ENCODE peak calls at places on chromosomes 12 and 14, in ten cellular contexts. F is PC-3; D is cardiac muscle cell; P is IMR-90; R is BJ; I is H9; C is glutamatergic neuron; M is fibroblast of mammary gland; A is CD8-positive, alpha-beta T cell; G is AG09309. L is an unnamed sample.

GRCh38 chr12:9248435-9248834 is 40.2 kb upstream of the PZP start:
- DNase-seq in F (no peak), D (no peak), P (no peak), R (no peak), I (no peak), C (no peak), M (no peak), A (no peak), G (no peak), L (no peak)

GRCh38 chr14:64119535-64119934 is 174.6 kb downstream of the ESR2 start:
- DNase-seq in F (no peak), D (no peak), P (no peak), R (no peak), I (no peak), C (no peak), M (no peak), A (no peak), G (no peak), L (no peak)

GRCh38 chr14:76793956-76794355 is 18.7 kb downstream of the ANGEL1 start:
- DNase-seq in F (no peak), D (no peak), P (peak), R (no peak), I (no peak), C (no peak), M (no peak), A (no peak), G (no peak), L (no peak)

GRCh38 chr14:68208218-68208617 is 388.6 kb downstream of the RAD51B start:
- DNase-seq in F (no peak), D (no peak), P (no peak), R (no peak), I (no peak), C (no peak), M (no peak), A (no peak), G (no peak), L (peak)

GRCh38 chr12:58302487-58303011 is 361.2 kb downstream of the ATP23 start:
- DNase-seq in F (peak), D (peak), P (no peak), R (no peak), I (no peak), C (no peak), M (no peak), A (no peak), G (no peak), L (peak)

GRCh38 chr12:13124661-13125505 is 21.4 kb upstream of the GSG1 start:
- DNase-seq in F (peak), D (peak), P (peak), R (no peak), I (no peak), C (no peak), M (peak), A (no peak), G (no peak), L (peak)

GRCh38 chr12:96902076-96902475 is 5.0 kb upstream of the NEDD1 start:
- DNase-seq in F (no peak), D (no peak), P (no peak), R (no peak), I (no peak), C (no peak), M (peak), A (no peak), G (no peak), L (peak)

GRCh38 chr12:109737111-109737510 is 23.5 kb downstream of the FAM222A start:
- DNase-seq in F (no peak), D (no peak), P (no peak), R (no peak), I (no peak), C (peak), M (no peak), A (no peak), G (no peak), L (no peak)

GRCh38 chr14:94005324-94005723 is 8.2 kb downstream of the CCDC197 start:
- DNase-seq in F (peak), D (no peak), P (no peak), R (no peak), I (no peak), C (peak), M (no peak), A (no peak), G (no peak), L (no peak)

GRCh38 chr12:41557081-41557480 is 369.0 kb downstream of the PDZRN4 start:
- DNase-seq in F (no peak), D (no peak), P (no peak), R (no peak), I (no peak), C (no peak), M (no peak), A (no peak), G (no peak), L (no peak)

GRCh38 chr14:64438181-64438839 is 27.0 kb upstream of the AKAP5 start:
- DNase-seq in F (peak), D (peak), P (peak), R (peak), I (no peak), C (no peak), M (peak), A (no peak), G (peak), L (peak)

DNA sequence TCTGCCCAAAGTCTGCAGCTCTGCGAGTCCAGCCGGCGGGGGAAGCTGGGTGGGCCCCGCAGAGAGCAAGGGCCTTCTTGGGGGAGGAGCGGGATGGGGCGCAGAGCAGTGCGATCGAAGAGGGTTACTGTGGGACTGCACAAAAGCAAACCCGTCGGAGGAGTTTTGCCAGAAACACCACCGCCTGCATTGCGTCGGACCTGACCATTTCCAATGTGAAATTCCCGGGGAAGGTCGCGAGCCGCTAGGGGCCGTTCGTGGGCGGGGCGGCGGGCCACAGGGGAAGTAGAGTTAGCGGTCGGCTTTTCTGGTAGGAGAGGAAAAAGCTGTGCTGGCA is 340 bp upstream of the KCNA1 start:
- DNase-seq in F (no peak), D (no peak), P (no peak), R (no peak), I (peak), C (peak), M (no peak), A (no peak), G (no peak), L (no peak)
- TF ChIP-seq CTCF in F (no peak), D (no peak), P (no peak), R (no peak), I (no peak), C (no peak), M (no peak), A (no peak), G (no peak), L (no peak)

DNA sequence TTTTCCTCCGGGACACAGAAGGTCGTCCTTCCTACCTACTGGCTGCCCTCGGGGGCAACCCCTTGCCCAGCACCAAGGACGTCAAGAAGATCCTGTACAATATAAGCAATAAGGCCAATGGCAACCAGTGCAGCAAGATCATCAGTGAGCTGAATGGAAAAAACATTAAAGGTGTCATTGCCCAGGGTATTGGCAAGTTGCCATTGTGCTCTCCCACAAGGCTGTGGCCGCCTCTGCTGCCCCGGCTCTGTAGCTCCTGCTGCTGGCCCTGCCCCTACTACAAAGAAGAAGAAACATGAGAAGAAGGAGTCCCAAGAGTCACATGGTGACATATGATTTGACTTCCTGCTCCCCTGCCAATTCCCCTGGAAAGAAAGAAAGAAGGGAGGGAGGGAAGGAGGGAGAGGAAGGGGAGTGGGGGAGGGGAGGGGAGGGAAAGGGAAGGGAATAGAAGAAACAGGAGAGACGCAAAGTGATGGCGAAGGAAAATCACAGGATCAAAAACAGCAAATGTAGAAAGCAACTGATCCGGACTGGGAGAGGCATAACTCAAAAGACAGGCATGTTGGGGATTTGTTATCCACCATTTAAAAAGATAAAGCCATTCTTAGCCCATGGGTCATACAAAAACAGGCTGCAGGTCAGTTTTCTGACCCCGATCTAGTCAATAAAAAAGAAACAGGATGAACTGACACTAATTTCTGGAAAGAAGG is 61.3 kb upstream of the RESF1 start:
- DNase-seq in F (no peak), D (peak), P (no peak), R (no peak), I (peak), C (peak), M (peak), A (peak), G (no peak), L (peak)
- TF ChIP-seq CTCF in F (no peak), D (no peak), P (no peak), R (no peak), I (no peak), C (no peak), M (no peak), A (no peak), G (no peak), L (no peak)

DNA sequence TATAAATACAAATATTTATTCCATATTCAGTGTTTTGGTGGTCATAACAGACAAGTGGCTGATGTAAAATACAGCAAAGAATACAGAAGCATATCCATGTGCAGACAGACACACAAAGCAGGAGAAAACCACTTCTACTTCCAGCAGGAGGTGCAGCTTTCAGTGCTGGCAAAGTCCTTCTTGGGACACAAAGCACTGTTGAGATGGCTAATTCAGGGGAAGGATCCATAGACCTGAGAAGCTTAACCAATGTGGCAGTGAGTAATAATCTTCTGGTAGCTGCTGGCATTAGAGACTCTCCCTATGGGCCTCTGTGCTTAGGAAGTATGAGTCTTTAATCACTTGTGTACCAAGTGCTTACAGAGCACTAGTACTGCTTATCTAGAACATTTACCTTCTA is 26.8 kb downstream of the AMN1 start:
- DNase-seq in F (peak), D (peak), P (peak), R (no peak), I (peak), C (no peak), M (peak), A (no peak), G (no peak), L (peak)
- TF ChIP-seq CTCF in F (peak), D (peak), P (no peak), R (peak), I (peak), C (no peak), M (peak), A (no peak), G (peak), L (peak)

DNA sequence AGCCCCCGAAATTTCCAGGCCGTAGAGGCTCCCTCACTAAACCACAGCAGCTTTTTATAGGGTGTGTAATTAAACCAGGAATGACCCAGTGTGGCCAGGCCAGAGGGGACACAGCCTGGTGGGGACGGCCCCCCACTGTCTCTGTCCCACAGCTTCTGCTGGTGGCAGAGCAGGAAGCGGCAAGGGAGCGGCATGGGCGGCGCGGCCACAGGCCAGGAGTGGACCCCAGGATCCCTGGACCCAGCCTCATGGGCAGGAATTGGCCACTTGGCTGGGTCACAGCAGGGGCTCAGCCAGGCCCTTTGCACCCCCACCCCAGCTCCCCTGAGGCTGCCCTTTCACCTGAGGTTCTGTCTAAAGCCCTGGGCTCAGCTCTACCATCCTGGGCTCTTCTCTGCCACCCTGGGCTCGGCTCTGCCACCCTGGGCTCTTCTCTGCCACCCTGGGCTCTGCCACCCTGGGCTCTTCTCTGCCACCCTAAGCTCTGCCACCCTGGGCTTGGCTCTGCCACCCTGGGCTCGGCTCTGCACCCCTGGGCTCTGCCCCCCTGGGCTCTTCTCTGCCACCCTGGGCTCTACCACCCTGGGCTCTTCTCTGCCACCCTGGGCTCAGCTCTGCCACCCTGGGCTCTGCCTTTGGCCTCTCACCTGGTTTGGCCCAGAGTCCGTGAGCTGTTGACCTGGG is 39.3 kb downstream of the FBRSL1 start:
- DNase-seq in F (no peak), D (no peak), P (no peak), R (no peak), I (no peak), C (no peak), M (no peak), A (no peak), G (no peak), L (no peak)
- TF ChIP-seq CTCF in F (no peak), D (no peak), P (no peak), R (no peak), I (no peak), C (no peak), M (no peak), A (no peak), G (no peak), L (no peak)

GRCh38 chr12:47791874-47792273 is 18.8 kb downstream of the SLC48A1 start:
- DNase-seq in F (no peak), D (no peak), P (no peak), R (no peak), I (no peak), C (no peak), M (no peak), A (no peak), G (no peak), L (no peak)

GRCh38 chr12:47789141-47789540 is 16.1 kb downstream of the SLC48A1 start:
- DNase-seq in F (no peak), D (no peak), P (no peak), R (no peak), I (no peak), C (no peak), M (no peak), A (no peak), G (no peak), L (no peak)

GRCh38 chr12:47790676-47791350 is 17.8 kb downstream of the SLC48A1 start:
- DNase-seq in F (no peak), D (no peak), P (no peak), R (no peak), I (no peak), C (no peak), M (no peak), A (no peak), G (no peak), L (no peak)

GRCh38 chr12:47791351-47791746 is 18.3 kb downstream of the SLC48A1 start:
- DNase-seq in F (no peak), D (no peak), P (no peak), R (no peak), I (no peak), C (no peak), M (no peak), A (no peak), G (no peak), L (no peak)

GRCh38 chr12:47789712-47790489 is 16.9 kb downstream of the SLC48A1 start:
- DNase-seq in F (no peak), D (no peak), P (no peak), R (no peak), I (no peak), C (no peak), M (no peak), A (no peak), G (no peak), L (no peak)
- TF ChIP-seq CTCF in F (no peak), D (no peak), P (no peak), R (no peak), I (no peak), C (no peak), M (no peak), A (no peak), G (no peak), L (no peak)

DNA sequence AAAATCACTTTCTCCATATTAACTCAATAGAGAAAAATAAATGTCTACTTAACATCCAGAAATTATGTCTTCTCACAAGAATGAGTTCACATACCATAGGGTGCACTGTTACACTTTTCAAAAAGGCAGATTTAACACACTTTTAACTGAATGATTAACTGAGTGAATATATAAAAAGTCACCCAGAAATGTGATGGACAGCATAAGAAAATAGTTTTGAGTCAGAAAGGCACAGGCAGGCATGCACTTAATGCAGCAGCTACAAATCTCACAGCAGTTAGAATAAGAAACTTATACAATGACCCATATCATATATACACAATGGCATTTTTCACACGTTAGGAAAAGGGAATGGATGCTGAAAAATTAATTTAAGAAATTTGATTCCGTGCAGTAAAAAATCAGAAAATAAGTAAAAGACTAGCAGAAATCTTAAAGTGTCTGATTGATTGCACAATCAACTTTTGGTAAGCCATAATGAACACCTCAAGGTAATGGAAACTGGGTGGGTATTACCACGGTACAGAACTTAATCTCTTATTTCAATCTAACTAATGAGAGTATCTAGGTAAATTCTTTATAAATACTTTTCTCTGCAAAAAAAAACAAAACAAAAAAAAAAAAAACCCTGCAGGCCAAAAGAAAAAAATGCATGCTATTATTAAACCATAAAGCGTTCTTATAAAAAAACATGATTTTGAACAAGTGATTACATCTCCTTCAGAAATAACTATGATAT is 3.5 kb downstream of the MED13L start:
- DNase-seq in F (no peak), D (no peak), P (no peak), R (no peak), I (no peak), C (no peak), M (no peak), A (no peak), G (no peak), L (no peak)
- TF ChIP-seq CTCF in F (no peak), D (no peak), P (no peak), R (no peak), I (no peak), C (peak), M (no peak), A (no peak), G (no peak), L (no peak)

DNA sequence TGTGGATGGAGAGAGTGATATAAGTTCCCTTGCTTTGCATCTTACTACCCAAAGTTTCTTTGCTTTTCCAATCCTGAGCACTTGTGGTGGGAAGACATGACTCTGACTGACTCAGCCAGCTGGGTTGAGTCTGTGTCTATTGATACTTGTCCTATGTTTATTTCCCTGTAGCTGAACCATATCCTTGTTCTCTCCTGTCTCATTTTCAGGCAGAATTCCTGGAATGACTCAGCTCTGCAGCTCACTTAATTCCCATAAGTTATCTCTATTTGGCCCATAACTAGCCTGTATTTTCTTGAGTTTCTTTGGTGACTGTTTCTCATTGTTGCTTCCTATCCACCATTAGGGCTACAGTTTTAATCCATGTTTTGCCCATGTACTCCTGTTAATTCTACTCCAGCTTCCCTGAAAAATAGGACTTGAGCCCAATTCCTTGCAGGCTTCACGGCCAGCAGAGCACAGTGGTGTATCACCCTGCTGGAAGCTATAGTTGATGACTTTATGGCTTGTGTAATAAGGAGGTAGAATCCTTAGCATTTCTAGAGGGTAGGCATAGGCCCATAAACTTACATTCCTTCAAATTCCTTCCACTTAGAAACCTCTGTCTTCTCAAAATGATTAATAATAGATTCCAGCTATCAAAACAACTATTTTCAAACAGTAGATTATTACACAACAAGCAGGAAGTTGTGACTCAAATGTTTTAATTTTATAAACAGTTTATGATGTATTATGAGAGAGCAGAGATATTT is 183.1 kb downstream of the TMTC3 start:
- DNase-seq in F (peak), D (peak), P (peak), R (peak), I (no peak), C (no peak), M (peak), A (no peak), G (peak), L (peak)
- TF ChIP-seq CTCF in F (no peak), D (peak), P (peak), R (peak), I (no peak), C (no peak), M (peak), A (no peak), G (peak), L (peak)